ENCODE peak calls at places on chromosome 1, in ten cellular contexts. One of them, this sample, is unnamed.

GRCh38 chr1:53558916-53559315 is 99.7 kb downstream of the DMRTB1 start:
- DNase-seq in CD8-positive, alpha-beta T cell: no peak
- DNase-seq in mucosa of descending colon: no peak
- DNase-seq in tibial nerve: no peak
- DNase-seq in neural crest cell: no peak
- DNase-seq in AG04449: no peak
- DNase-seq in endodermal cell: no peak
- DNase-seq in body of pancreas: no peak
- DNase-seq in bronchial epithelial cell: no peak
- DNase-seq in B cell: no peak
- DNase-seq in this sample: no peak

GRCh38 chr1:202107801-202108731 is 14.7 kb upstream of the GPR37L1 start:
- DNase-seq in CD8-positive, alpha-beta T cell: no peak
- DNase-seq in mucosa of descending colon: peak
- DNase-seq in tibial nerve: no peak
- DNase-seq in neural crest cell: no peak
- DNase-seq in AG04449: no peak
- DNase-seq in endodermal cell: peak
- DNase-seq in body of pancreas: peak
- DNase-seq in bronchial epithelial cell: peak
- DNase-seq in B cell: no peak
- DNase-seq in this sample: no peak

GRCh38 chr1:203781962-203782361 is 13.5 kb upstream of the ZBED6 start:
- DNase-seq in CD8-positive, alpha-beta T cell: no peak
- DNase-seq in mucosa of descending colon: no peak
- DNase-seq in tibial nerve: no peak
- DNase-seq in neural crest cell: no peak
- DNase-seq in AG04449: no peak
- DNase-seq in endodermal cell: no peak
- DNase-seq in body of pancreas: no peak
- DNase-seq in bronchial epithelial cell: no peak
- DNase-seq in B cell: no peak
- DNase-seq in this sample: no peak

GRCh38 chr1:64282353-64282752 is 78.9 kb downstream of the UBE2U start:
- DNase-seq in CD8-positive, alpha-beta T cell: no peak
- DNase-seq in mucosa of descending colon: no peak
- DNase-seq in tibial nerve: no peak
- DNase-seq in neural crest cell: no peak
- DNase-seq in AG04449: no peak
- DNase-seq in endodermal cell: no peak
- DNase-seq in body of pancreas: peak
- DNase-seq in bronchial epithelial cell: peak
- DNase-seq in B cell: no peak
- DNase-seq in this sample: no peak

GRCh38 chr1:147515046-147515869 is 26.0 kb upstream of the BCL9 start:
- DNase-seq in CD8-positive, alpha-beta T cell: no peak
- DNase-seq in mucosa of descending colon: no peak
- DNase-seq in tibial nerve: no peak
- DNase-seq in neural crest cell: no peak
- DNase-seq in AG04449: no peak
- DNase-seq in endodermal cell: peak
- DNase-seq in body of pancreas: peak
- DNase-seq in bronchial epithelial cell: peak
- DNase-seq in B cell: no peak
- DNase-seq in this sample: no peak

GRCh38 chr1:210092366-210092765 is 140.2 kb upstream of the SERTAD4 start:
- DNase-seq in CD8-positive, alpha-beta T cell: no peak
- DNase-seq in mucosa of descending colon: no peak
- DNase-seq in tibial nerve: no peak
- DNase-seq in neural crest cell: no peak
- DNase-seq in AG04449: no peak
- DNase-seq in endodermal cell: no peak
- DNase-seq in body of pancreas: no peak
- DNase-seq in bronchial epithelial cell: no peak
- DNase-seq in B cell: no peak
- DNase-seq in this sample: no peak

GRCh38 chr1:202349263-202349928 is 897 bp downstream of the PPP1R12B start:
- DNase-seq in CD8-positive, alpha-beta T cell: no peak
- DNase-seq in mucosa of descending colon: no peak
- DNase-seq in tibial nerve: no peak
- DNase-seq in neural crest cell: no peak
- DNase-seq in AG04449: no peak
- DNase-seq in endodermal cell: no peak
- DNase-seq in body of pancreas: no peak
- DNase-seq in bronchial epithelial cell: peak
- DNase-seq in B cell: no peak
- DNase-seq in this sample: peak

GRCh38 chr1:200364831-200365230 is 45.0 kb downstream of the ZNF281 start:
- DNase-seq in CD8-positive, alpha-beta T cell: no peak
- DNase-seq in mucosa of descending colon: no peak
- DNase-seq in tibial nerve: no peak
- DNase-seq in neural crest cell: no peak
- DNase-seq in AG04449: no peak
- DNase-seq in endodermal cell: peak
- DNase-seq in body of pancreas: no peak
- DNase-seq in bronchial epithelial cell: no peak
- DNase-seq in B cell: no peak
- DNase-seq in this sample: no peak

GRCh38 chr1:77857557-77857956 is 30.9 kb upstream of the NEXN start:
- DNase-seq in CD8-positive, alpha-beta T cell: no peak
- DNase-seq in mucosa of descending colon: no peak
- DNase-seq in tibial nerve: no peak
- DNase-seq in neural crest cell: no peak
- DNase-seq in AG04449: peak
- DNase-seq in endodermal cell: no peak
- DNase-seq in body of pancreas: no peak
- DNase-seq in bronchial epithelial cell: no peak
- DNase-seq in B cell: no peak
- DNase-seq in this sample: no peak

GRCh38 chr1:15684042-15684461 is at the start of gene PLEKHM2:
- DNase-seq in CD8-positive, alpha-beta T cell: peak
- DNase-seq in mucosa of descending colon: peak
- DNase-seq in tibial nerve: no peak
- DNase-seq in neural crest cell: peak
- DNase-seq in AG04449: no peak
- DNase-seq in endodermal cell: peak
- DNase-seq in body of pancreas: peak
- DNase-seq in bronchial epithelial cell: no peak
- DNase-seq in B cell: peak
- DNase-seq in this sample: no peak

GRCh38 chr1:18743233-18743632 is 112.6 kb downstream of the PAX7 start:
- DNase-seq in CD8-positive, alpha-beta T cell: no peak
- DNase-seq in mucosa of descending colon: no peak
- DNase-seq in tibial nerve: no peak
- DNase-seq in neural crest cell: no peak
- DNase-seq in AG04449: no peak
- DNase-seq in endodermal cell: peak
- DNase-seq in body of pancreas: no peak
- DNase-seq in bronchial epithelial cell: no peak
- DNase-seq in B cell: no peak
- DNase-seq in this sample: no peak

GRCh38 chr1:2583871-2584341 is 2.7 kb upstream of the PRXL2B start:
- DNase-seq in CD8-positive, alpha-beta T cell: peak
- DNase-seq in mucosa of descending colon: peak
- DNase-seq in tibial nerve: no peak
- DNase-seq in neural crest cell: no peak
- DNase-seq in AG04449: no peak
- DNase-seq in endodermal cell: peak
- DNase-seq in body of pancreas: peak
- DNase-seq in bronchial epithelial cell: peak
- DNase-seq in B cell: no peak
- DNase-seq in this sample: no peak

GRCh38 chr1:243950166-243950565 is 100.1 kb upstream of the AKT3 start:
- DNase-seq in CD8-positive, alpha-beta T cell: no peak
- DNase-seq in mucosa of descending colon: no peak
- DNase-seq in tibial nerve: no peak
- DNase-seq in neural crest cell: no peak
- DNase-seq in AG04449: peak
- DNase-seq in endodermal cell: no peak
- DNase-seq in body of pancreas: no peak
- DNase-seq in bronchial epithelial cell: peak
- DNase-seq in B cell: no peak
- DNase-seq in this sample: peak

GRCh38 chr1:203206116-203206687 is 19.7 kb upstream of the CHI3L1 start:
- DNase-seq in CD8-positive, alpha-beta T cell: no peak
- DNase-seq in mucosa of descending colon: no peak
- DNase-seq in tibial nerve: no peak
- DNase-seq in neural crest cell: no peak
- DNase-seq in AG04449: no peak
- DNase-seq in endodermal cell: no peak
- DNase-seq in body of pancreas: no peak
- DNase-seq in bronchial epithelial cell: no peak
- DNase-seq in B cell: no peak
- DNase-seq in this sample: no peak

DNA sequence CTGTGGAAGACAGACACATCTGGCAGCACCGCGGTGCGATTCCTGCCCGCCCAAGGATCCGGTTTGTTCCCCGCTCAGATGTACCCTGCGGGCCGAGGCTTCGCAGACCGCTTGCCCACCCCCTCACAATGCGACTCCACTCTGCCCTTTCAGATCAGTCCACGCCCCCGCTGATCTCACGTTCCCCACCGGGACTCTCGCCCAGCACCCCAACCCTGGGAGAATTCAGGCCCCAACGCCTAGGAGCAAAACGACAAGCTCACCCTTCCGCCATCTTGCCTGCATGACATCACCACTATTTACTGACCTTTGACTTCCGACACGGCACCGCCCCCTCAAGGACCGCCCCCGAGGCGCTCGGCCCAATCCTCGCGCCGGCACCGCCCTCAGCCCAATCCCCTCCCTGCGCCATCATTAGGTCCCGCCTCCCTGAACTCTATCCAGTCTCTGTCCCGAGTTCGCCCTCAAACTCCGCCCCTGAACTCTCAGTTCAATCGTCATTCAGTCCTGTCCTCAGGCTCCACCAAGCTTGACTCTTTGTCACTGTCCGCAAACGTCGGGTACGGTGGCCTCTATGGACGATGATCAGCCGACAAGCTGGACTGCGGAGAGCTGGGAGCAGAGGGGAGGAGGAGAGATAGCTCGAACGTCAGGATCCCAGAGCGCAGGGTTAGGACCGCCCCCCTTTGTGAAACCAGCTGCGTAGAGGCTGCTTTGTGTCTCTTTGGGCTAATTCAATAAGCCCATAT is at the start of gene BSDC1:
- DNase-seq in CD8-positive, alpha-beta T cell: peak
- DNase-seq in mucosa of descending colon: peak
- DNase-seq in tibial nerve: peak
- DNase-seq in neural crest cell: peak
- DNase-seq in AG04449: peak
- DNase-seq in endodermal cell: peak
- DNase-seq in body of pancreas: peak
- DNase-seq in bronchial epithelial cell: peak
- DNase-seq in B cell: peak
- DNase-seq in this sample: peak
- TF ChIP-seq CTCF in CD8-positive, alpha-beta T cell: no peak
- TF ChIP-seq CTCF in mucosa of descending colon: no peak
- TF ChIP-seq CTCF in tibial nerve: no peak
- TF ChIP-seq CTCF in neural crest cell: no peak
- TF ChIP-seq CTCF in AG04449: no peak
- TF ChIP-seq CTCF in endodermal cell: no peak
- TF ChIP-seq CTCF in body of pancreas: no peak
- TF ChIP-seq CTCF in bronchial epithelial cell: no peak
- TF ChIP-seq CTCF in B cell: no peak
- TF ChIP-seq CTCF in this sample: no peak

GRCh38 chr1:113178522-113178921 is 105.5 kb downstream of the LRIG2 start:
- DNase-seq in CD8-positive, alpha-beta T cell: no peak
- DNase-seq in mucosa of descending colon: no peak
- DNase-seq in tibial nerve: no peak
- DNase-seq in neural crest cell: no peak
- DNase-seq in AG04449: no peak
- DNase-seq in endodermal cell: no peak
- DNase-seq in body of pancreas: no peak
- DNase-seq in bronchial epithelial cell: no peak
- DNase-seq in B cell: no peak
- DNase-seq in this sample: no peak
- TF ChIP-seq CTCF in CD8-positive, alpha-beta T cell: no peak
- TF ChIP-seq CTCF in mucosa of descending colon: no peak
- TF ChIP-seq CTCF in tibial nerve: no peak
- TF ChIP-seq CTCF in neural crest cell: no peak
- TF ChIP-seq CTCF in AG04449: peak
- TF ChIP-seq CTCF in endodermal cell: no peak
- TF ChIP-seq CTCF in body of pancreas: no peak
- TF ChIP-seq CTCF in bronchial epithelial cell: peak
- TF ChIP-seq CTCF in B cell: no peak
- TF ChIP-seq CTCF in this sample: no peak

DNA sequence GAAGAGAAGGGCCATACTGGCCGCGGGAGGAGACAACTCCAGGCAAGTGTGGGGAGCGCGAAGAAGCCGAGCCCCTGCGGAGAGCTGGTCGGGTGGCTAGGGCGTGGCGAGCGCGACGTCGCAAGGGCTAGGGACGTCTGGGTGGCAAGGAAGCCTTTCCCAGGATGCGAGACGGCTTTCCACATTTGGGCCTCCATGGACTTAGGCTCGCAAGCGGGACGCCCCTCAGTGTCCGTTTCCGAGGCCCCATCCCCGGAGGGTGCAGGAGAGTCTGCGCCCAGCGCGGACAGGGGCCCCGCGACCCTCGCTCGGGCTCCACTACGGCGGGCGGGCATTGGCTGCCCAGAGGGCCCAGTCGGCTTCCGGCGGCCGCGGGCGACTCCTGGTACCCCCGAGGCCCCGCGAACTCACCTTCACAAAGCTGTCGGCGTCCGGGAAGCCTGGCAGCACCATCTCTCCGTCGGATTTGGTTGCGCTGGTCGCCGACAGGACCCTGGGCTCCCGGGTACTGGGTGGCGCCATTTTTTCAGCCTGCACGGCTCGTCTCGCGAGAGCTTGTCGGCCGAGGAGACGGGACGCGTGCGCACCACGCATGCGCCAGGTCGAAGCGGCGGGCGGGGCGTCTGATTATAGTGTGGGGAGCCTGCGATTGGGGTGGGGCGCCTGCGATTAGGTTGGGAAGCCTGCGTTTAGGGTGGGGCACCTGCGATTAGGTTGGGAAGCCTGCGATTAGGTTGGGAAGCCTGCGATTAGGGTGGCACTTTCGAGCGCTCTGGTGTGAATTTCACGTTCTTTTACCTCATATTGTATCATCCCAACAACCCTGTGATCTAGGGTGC is at the start of gene EXOSC10:
- DNase-seq in CD8-positive, alpha-beta T cell: peak
- DNase-seq in mucosa of descending colon: peak
- DNase-seq in tibial nerve: peak
- DNase-seq in neural crest cell: peak
- DNase-seq in AG04449: peak
- DNase-seq in endodermal cell: peak
- DNase-seq in body of pancreas: peak
- DNase-seq in bronchial epithelial cell: peak
- DNase-seq in B cell: peak
- DNase-seq in this sample: peak
- TF ChIP-seq CTCF in CD8-positive, alpha-beta T cell: no peak
- TF ChIP-seq CTCF in mucosa of descending colon: no peak
- TF ChIP-seq CTCF in tibial nerve: no peak
- TF ChIP-seq CTCF in neural crest cell: no peak
- TF ChIP-seq CTCF in AG04449: no peak
- TF ChIP-seq CTCF in endodermal cell: no peak
- TF ChIP-seq CTCF in body of pancreas: no peak
- TF ChIP-seq CTCF in bronchial epithelial cell: no peak
- TF ChIP-seq CTCF in B cell: no peak
- TF ChIP-seq CTCF in this sample: no peak

GRCh38 chr1:115624859-115625258 is 16.9 kb upstream of the VANGL1 start:
- DNase-seq in CD8-positive, alpha-beta T cell: no peak
- DNase-seq in mucosa of descending colon: no peak
- DNase-seq in tibial nerve: no peak
- DNase-seq in neural crest cell: no peak
- DNase-seq in AG04449: no peak
- DNase-seq in endodermal cell: peak
- DNase-seq in body of pancreas: no peak
- DNase-seq in bronchial epithelial cell: no peak
- DNase-seq in B cell: no peak
- DNase-seq in this sample: no peak
- TF ChIP-seq CTCF in CD8-positive, alpha-beta T cell: no peak
- TF ChIP-seq CTCF in mucosa of descending colon: no peak
- TF ChIP-seq CTCF in tibial nerve: no peak
- TF ChIP-seq CTCF in neural crest cell: no peak
- TF ChIP-seq CTCF in AG04449: no peak
- TF ChIP-seq CTCF in endodermal cell: peak
- TF ChIP-seq CTCF in body of pancreas: no peak
- TF ChIP-seq CTCF in bronchial epithelial cell: peak
- TF ChIP-seq CTCF in B cell: no peak
- TF ChIP-seq CTCF in this sample: peak

This sample was measured in HFFc6.